ENCODE peak calls at places on chromosomes 2 and 18, in four cellular contexts. One of them, this sample, is unnamed.

GRCh38 chr2:28377201-28377816 is 15.3 kb upstream of the FOSL2 start:
- DNase-seq in SK-N-MC: no peak
- DNase-seq in HCT116: no peak
- DNase-seq in endothelial cell of umbilical vein: no peak
- DNase-seq in this sample: no peak

GRCh38 chr2:170716851-170717598 is 1.9 kb downstream of the SP5 start:
- DNase-seq in endothelial cell of umbilical vein: peak
- DNase-seq in HCT116: no peak
- DNase-seq in SK-N-MC: no peak
- DNase-seq in this sample: no peak

GRCh38 chr18:26470011-26470637 is 78.2 kb downstream of the KCTD1 start:
- DNase-seq in SK-N-MC: no peak
- DNase-seq in HCT116: no peak
- DNase-seq in endothelial cell of umbilical vein: no peak
- DNase-seq in this sample: no peak

GRCh38 chr2:28363676-28364075 is 29.0 kb upstream of the FOSL2 start:
- DNase-seq in HCT116: no peak
- DNase-seq in SK-N-MC: no peak
- DNase-seq in endothelial cell of umbilical vein: no peak
- DNase-seq in this sample: no peak

GRCh38 chr2:231795525-231796327 is 9.5 kb downstream of the COPS7B start:
- DNase-seq in SK-N-MC: no peak
- DNase-seq in endothelial cell of umbilical vein: peak
- DNase-seq in HCT116: peak
- DNase-seq in this sample: peak

GRCh38 chr2:152467677-152468406 is 132.9 kb downstream of the FMNL2 start:
- DNase-seq in endothelial cell of umbilical vein: no peak
- DNase-seq in HCT116: no peak
- DNase-seq in SK-N-MC: no peak
- DNase-seq in this sample: no peak

GRCh38 chr2:156845806-156846558 is 409.8 kb downstream of the GPD2 start:
- DNase-seq in HCT116: no peak
- DNase-seq in endothelial cell of umbilical vein: no peak
- DNase-seq in SK-N-MC: no peak
- DNase-seq in this sample: no peak

GRCh38 chr2:120014231-120014990 is 1.5 kb downstream of the EPB41L5 start:
- DNase-seq in SK-N-MC: no peak
- DNase-seq in endothelial cell of umbilical vein: no peak
- DNase-seq in HCT116: no peak
- DNase-seq in this sample: no peak

GRCh38 chr2:173979721-173980351 is 14.7 kb upstream of the SP3 start:
- DNase-seq in HCT116: no peak
- DNase-seq in endothelial cell of umbilical vein: no peak
- DNase-seq in SK-N-MC: no peak
- DNase-seq in this sample: no peak

GRCh38 chr2:174835797-174836255 is 71.6 kb upstream of the CHRNA1 start:
- DNase-seq in SK-N-MC: no peak
- DNase-seq in endothelial cell of umbilical vein: no peak
- DNase-seq in HCT116: no peak
- DNase-seq in this sample: no peak

GRCh38 chr18:23238152-23238531 is 102.9 kb downstream of the CABLES1 start:
- DNase-seq in HCT116: no peak
- DNase-seq in endothelial cell of umbilical vein: peak
- DNase-seq in SK-N-MC: no peak
- DNase-seq in this sample: no peak

GRCh38 chr2:9226458-9227380 is 20.1 kb downstream of the ASAP2 start:
- DNase-seq in HCT116: no peak
- DNase-seq in SK-N-MC: no peak
- DNase-seq in endothelial cell of umbilical vein: peak
- DNase-seq in this sample: no peak
- TF ChIP-seq POLR2AphosphoS5 in HCT116: no peak
- TF ChIP-seq POLR2AphosphoS5 in SK-N-MC: no peak
- TF ChIP-seq POLR2AphosphoS5 in endothelial cell of umbilical vein: no peak
- TF ChIP-seq POLR2AphosphoS5 in this sample: no peak

GRCh38 chr2:218857371-218858137 is 2.1 kb upstream of the WNT6 start:
- DNase-seq in HCT116: no peak
- DNase-seq in endothelial cell of umbilical vein: no peak
- DNase-seq in SK-N-MC: no peak
- DNase-seq in this sample: no peak
- H3K27ac ChIP-seq in HCT116: no peak
- H3K27ac ChIP-seq in endothelial cell of umbilical vein: no peak
- H3K27ac ChIP-seq in SK-N-MC: peak
- H3K27ac ChIP-seq in this sample: no peak

DNA sequence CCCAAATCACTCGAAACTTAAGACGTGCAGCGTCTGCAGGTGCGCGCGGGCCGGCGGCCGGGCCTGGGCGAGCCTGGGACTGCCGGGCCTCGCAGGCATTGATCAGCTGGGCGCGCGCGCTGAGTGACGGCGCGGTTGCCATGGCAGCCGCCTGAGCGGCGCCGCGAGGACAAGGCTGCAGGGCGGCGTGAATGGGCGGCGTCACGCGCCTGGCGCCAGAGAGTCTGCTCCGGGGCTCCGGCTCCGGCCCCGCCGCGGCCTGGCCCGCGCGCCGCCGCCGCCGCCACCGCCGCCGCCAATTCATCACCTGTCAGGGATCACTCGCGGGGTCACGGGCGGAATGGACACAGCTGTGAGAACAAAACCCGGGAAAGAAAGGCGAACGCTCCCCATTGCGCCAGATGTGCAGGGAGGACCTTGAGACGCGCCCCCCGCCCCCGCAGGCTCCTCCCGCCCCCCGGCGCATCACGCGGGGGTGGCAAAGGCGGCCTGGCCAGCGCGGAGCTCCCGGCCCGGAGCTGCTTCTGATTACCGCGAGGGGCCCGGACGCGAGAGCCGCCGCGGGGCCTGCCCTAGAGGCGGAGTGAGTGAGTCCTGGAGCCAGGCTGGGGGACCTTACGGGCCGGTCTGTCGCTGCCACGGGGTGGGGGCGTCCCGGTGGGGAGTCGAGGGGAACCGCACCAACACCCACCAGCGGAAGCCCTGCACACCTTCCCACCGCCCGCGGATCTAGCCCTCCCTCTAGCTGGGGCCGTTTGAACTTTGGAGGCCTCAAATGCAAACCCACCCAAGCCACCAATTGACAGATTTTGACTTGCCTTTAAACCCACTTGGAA is 2.9 kb upstream of the ID2 start:
- DNase-seq in HCT116: peak
- DNase-seq in SK-N-MC: no peak
- DNase-seq in endothelial cell of umbilical vein: peak
- DNase-seq in this sample: no peak
- TF ChIP-seq POLR2AphosphoS5 in HCT116: peak
- TF ChIP-seq POLR2AphosphoS5 in SK-N-MC: peak
- TF ChIP-seq POLR2AphosphoS5 in endothelial cell of umbilical vein: peak
- TF ChIP-seq POLR2AphosphoS5 in this sample: no peak

GRCh38 chr2:100584811-100585210 is 22.0 kb downstream of the PDCL3 start:
- DNase-seq in HCT116: no peak
- DNase-seq in endothelial cell of umbilical vein: peak
- DNase-seq in SK-N-MC: no peak
- DNase-seq in this sample: no peak

GRCh38 chr2:100581265-100581612 is 18.4 kb downstream of the PDCL3 start:
- DNase-seq in endothelial cell of umbilical vein: no peak
- DNase-seq in HCT116: no peak
- DNase-seq in SK-N-MC: no peak
- DNase-seq in this sample: no peak

GRCh38 chr2:100577777-100578176 is 15.0 kb downstream of the PDCL3 start:
- DNase-seq in HCT116: peak
- DNase-seq in endothelial cell of umbilical vein: no peak
- DNase-seq in SK-N-MC: no peak
- DNase-seq in this sample: no peak

DNA sequence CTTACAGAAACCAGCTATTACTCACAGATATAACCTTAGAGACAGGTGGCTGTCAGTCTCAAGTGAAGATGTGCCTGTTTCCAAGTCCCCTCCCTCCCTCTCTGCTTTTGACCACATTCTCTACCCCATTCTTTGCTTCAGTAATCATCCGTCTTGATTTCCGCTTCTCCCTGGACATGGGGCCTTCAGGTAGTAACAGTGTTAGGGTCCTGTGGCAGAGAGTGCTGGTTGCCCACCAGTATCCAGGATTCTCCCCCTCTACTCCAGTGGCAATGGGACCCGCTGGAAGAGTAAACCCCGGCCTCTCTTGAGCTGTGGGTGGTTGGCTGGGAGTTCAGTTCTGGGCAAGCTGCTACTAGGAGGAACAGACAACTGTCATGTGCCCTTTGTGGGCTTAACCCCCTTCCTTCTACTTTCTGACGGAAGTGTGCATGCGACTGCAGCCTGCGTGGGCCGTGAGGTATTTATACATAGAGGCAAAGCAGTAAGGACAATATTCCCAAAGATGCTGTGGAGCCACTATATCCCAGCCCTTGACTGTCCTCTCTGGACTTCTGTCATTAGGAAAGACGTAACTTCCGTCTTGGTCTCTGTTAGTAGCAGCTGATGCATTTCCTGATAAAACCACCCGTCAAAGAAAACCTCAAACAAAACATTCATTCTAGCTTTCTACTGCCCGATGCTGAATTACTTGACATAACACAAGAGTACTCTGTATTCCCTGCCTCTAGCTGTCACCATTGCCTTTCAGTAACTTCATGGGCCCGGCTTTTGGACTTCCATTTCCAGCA is 17.9 kb downstream of the PDCL3 start:
- DNase-seq in HCT116: no peak
- DNase-seq in endothelial cell of umbilical vein: peak
- DNase-seq in SK-N-MC: no peak
- DNase-seq in this sample: no peak
- H3K27ac ChIP-seq in HCT116: no peak
- H3K27ac ChIP-seq in endothelial cell of umbilical vein: peak
- H3K27ac ChIP-seq in SK-N-MC: no peak
- H3K27ac ChIP-seq in this sample: no peak

GRCh38 chr18:77374106-77374505 is 124.5 kb downstream of the GALR1 start:
- DNase-seq in endothelial cell of umbilical vein: no peak
- DNase-seq in SK-N-MC: no peak
- DNase-seq in HCT116: no peak
- DNase-seq in this sample: no peak
- TF ChIP-seq POLR2AphosphoS5 in endothelial cell of umbilical vein: no peak
- TF ChIP-seq POLR2AphosphoS5 in SK-N-MC: no peak
- TF ChIP-seq POLR2AphosphoS5 in HCT116: no peak
- TF ChIP-seq POLR2AphosphoS5 in this sample: no peak

GRCh38 chr2:130389363-130389762 is 33.5 kb downstream of the PTPN18 start:
- DNase-seq in endothelial cell of umbilical vein: no peak
- DNase-seq in HCT116: no peak
- DNase-seq in SK-N-MC: no peak
- DNase-seq in this sample: no peak
- H3K27ac ChIP-seq in endothelial cell of umbilical vein: no peak
- H3K27ac ChIP-seq in HCT116: no peak
- H3K27ac ChIP-seq in SK-N-MC: no peak
- H3K27ac ChIP-seq in this sample: no peak

DNA sequence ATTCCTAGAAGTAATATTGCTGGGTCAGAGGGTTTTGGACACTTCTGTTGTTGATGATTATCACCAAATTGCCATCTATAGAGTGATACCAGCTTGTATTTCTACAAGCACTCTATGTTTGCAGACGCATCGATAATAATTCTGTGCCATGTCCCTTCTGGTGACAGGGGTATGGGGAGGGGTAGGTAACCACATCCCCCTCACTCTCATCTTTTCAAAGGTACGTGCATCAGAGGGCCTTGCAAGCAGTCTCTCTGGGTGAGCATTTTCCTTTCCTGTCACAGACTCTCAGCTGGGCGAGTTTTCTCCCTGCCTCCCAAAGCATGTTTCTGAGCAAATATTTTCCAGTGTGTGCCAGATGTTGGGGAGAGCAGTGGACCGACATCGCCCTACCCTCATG is 98.0 kb downstream of the SMAD7 start:
- DNase-seq in endothelial cell of umbilical vein: no peak
- DNase-seq in HCT116: no peak
- DNase-seq in SK-N-MC: no peak
- DNase-seq in this sample: no peak
- TF ChIP-seq POLR2AphosphoS5 in endothelial cell of umbilical vein: no peak
- TF ChIP-seq POLR2AphosphoS5 in HCT116: no peak
- TF ChIP-seq POLR2AphosphoS5 in SK-N-MC: no peak
- TF ChIP-seq POLR2AphosphoS5 in this sample: no peak

GRCh38 chr2:206229642-206230041 is 44.8 kb upstream of the ZDBF2 start:
- DNase-seq in HCT116: no peak
- DNase-seq in endothelial cell of umbilical vein: no peak
- DNase-seq in SK-N-MC: no peak
- DNase-seq in this sample: no peak
- H3K27ac ChIP-seq in HCT116: peak
- H3K27ac ChIP-seq in endothelial cell of umbilical vein: no peak
- H3K27ac ChIP-seq in SK-N-MC: peak
- H3K27ac ChIP-seq in this sample: no peak

GRCh38 chr2:222713007-222713406 is 41.5 kb downstream of the MOGAT1 start:
- DNase-seq in endothelial cell of umbilical vein: no peak
- DNase-seq in HCT116: no peak
- DNase-seq in SK-N-MC: no peak
- DNase-seq in this sample: no peak

GRCh38 chr2:222709191-222709891 is 37.9 kb downstream of the MOGAT1 start:
- DNase-seq in SK-N-MC: no peak
- DNase-seq in endothelial cell of umbilical vein: peak
- DNase-seq in HCT116: peak
- DNase-seq in this sample: peak

GRCh38 chr2:222711315-222711940 is 40.0 kb downstream of the MOGAT1 start:
- DNase-seq in endothelial cell of umbilical vein: no peak
- DNase-seq in HCT116: no peak
- DNase-seq in SK-N-MC: no peak
- DNase-seq in this sample: no peak

GRCh38 chr2:222715729-222716128 is 44.3 kb downstream of the MOGAT1 start:
- DNase-seq in endothelial cell of umbilical vein: no peak
- DNase-seq in SK-N-MC: no peak
- DNase-seq in HCT116: no peak
- DNase-seq in this sample: no peak

GRCh38 chr2:222714361-222715256 is 43.2 kb downstream of the MOGAT1 start:
- DNase-seq in SK-N-MC: no peak
- DNase-seq in endothelial cell of umbilical vein: no peak
- DNase-seq in HCT116: no peak
- DNase-seq in this sample: no peak
- TF ChIP-seq POLR2AphosphoS5 in SK-N-MC: no peak
- TF ChIP-seq POLR2AphosphoS5 in endothelial cell of umbilical vein: no peak
- TF ChIP-seq POLR2AphosphoS5 in HCT116: no peak
- TF ChIP-seq POLR2AphosphoS5 in this sample: no peak

DNA sequence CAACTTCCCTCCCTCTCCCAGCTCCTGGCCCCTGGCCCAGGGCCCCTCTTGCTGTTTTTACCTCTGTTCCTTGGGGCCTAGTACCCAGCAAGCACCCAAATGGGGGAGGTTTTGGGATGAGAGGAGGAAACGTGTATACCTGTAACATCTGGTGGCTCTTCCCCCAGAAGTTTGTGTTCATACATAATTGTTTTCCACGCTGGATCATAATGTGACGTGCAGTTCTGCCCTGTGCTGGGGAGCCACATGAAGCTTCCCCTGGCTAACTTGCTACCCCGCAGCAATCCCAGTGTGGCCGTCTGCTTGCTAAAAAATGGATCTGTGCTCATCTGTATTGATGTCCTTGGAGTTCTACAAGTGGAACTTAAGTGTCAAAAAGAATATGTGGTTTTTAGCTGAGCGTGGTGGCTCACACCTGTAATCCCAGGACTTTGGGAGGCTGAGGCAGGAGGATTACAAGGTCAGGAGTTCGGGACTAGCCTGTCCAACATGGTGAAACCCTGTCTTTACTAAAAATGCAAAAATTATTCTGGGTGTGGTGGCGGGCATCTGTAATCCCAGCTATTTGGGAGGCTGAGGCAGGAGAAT is 36.5 kb downstream of the ANO7 start:
- DNase-seq in SK-N-MC: no peak
- DNase-seq in HCT116: no peak
- DNase-seq in endothelial cell of umbilical vein: no peak
- DNase-seq in this sample: no peak
- H3K27ac ChIP-seq in SK-N-MC: no peak
- H3K27ac ChIP-seq in HCT116: no peak
- H3K27ac ChIP-seq in endothelial cell of umbilical vein: no peak
- H3K27ac ChIP-seq in this sample: no peak